ENCODE peak calls at places on chromosomes 6 and 20, in ten cellular contexts. One of them, this sample, is unnamed.

GRCh38 chr6:7976485-7977010 is 66.0 kb upstream of the TXNDC5 start:
- DNase-seq in ascending aorta: no peak
- DNase-seq in heart left ventricle: no peak
- DNase-seq in osteocyte: no peak
- DNase-seq in hepatocyte: no peak
- DNase-seq in lung: no peak
- DNase-seq in tibial nerve: no peak
- DNase-seq in A549: no peak
- DNase-seq in heart right ventricle: no peak
- DNase-seq in brain microvascular endothelial cell: no peak
- DNase-seq in this sample: no peak

GRCh38 chr6:11120273-11121005 is 8.9 kb upstream of the ERVFRD-1 start:
- DNase-seq in ascending aorta: no peak
- DNase-seq in heart left ventricle: no peak
- DNase-seq in osteocyte: no peak
- DNase-seq in hepatocyte: no peak
- DNase-seq in lung: no peak
- DNase-seq in tibial nerve: no peak
- DNase-seq in A549: no peak
- DNase-seq in heart right ventricle: no peak
- DNase-seq in brain microvascular endothelial cell: peak
- DNase-seq in this sample: no peak

GRCh38 chr20:48398506-48399449 is 429.0 kb downstream of the PREX1 start:
- DNase-seq in ascending aorta: no peak
- DNase-seq in heart left ventricle: no peak
- DNase-seq in osteocyte: no peak
- DNase-seq in hepatocyte: peak
- DNase-seq in lung: no peak
- DNase-seq in tibial nerve: no peak
- DNase-seq in A549: peak
- DNase-seq in heart right ventricle: peak
- DNase-seq in brain microvascular endothelial cell: no peak
- DNase-seq in this sample: no peak

GRCh38 chr6:141000917-141001316 is 1131.8 kb upstream of the GJE1 start:
- DNase-seq in ascending aorta: no peak
- DNase-seq in heart left ventricle: no peak
- DNase-seq in osteocyte: no peak
- DNase-seq in hepatocyte: no peak
- DNase-seq in lung: no peak
- DNase-seq in tibial nerve: no peak
- DNase-seq in A549: no peak
- DNase-seq in heart right ventricle: no peak
- DNase-seq in brain microvascular endothelial cell: no peak
- DNase-seq in this sample: no peak

GRCh38 chr6:139846538-139847321 is 472.3 kb upstream of the CITED2 start:
- DNase-seq in ascending aorta: no peak
- DNase-seq in heart left ventricle: no peak
- DNase-seq in osteocyte: no peak
- DNase-seq in hepatocyte: peak
- DNase-seq in lung: no peak
- DNase-seq in tibial nerve: no peak
- DNase-seq in A549: no peak
- DNase-seq in heart right ventricle: peak
- DNase-seq in brain microvascular endothelial cell: no peak
- DNase-seq in this sample: no peak

GRCh38 chr20:17971571-17972013 is 2.8 kb downstream of the MGME1 start:
- DNase-seq in ascending aorta: no peak
- DNase-seq in heart left ventricle: no peak
- DNase-seq in osteocyte: no peak
- DNase-seq in hepatocyte: no peak
- DNase-seq in lung: no peak
- DNase-seq in tibial nerve: no peak
- DNase-seq in A549: no peak
- DNase-seq in heart right ventricle: no peak
- DNase-seq in brain microvascular endothelial cell: peak
- DNase-seq in this sample: no peak

GRCh38 chr20:15141880-15142279 is 804.5 kb upstream of the FLRT3 start:
- DNase-seq in ascending aorta: no peak
- DNase-seq in heart left ventricle: no peak
- DNase-seq in osteocyte: no peak
- DNase-seq in hepatocyte: no peak
- DNase-seq in lung: no peak
- DNase-seq in tibial nerve: no peak
- DNase-seq in A549: no peak
- DNase-seq in heart right ventricle: no peak
- DNase-seq in brain microvascular endothelial cell: no peak
- DNase-seq in this sample: no peak

GRCh38 chr6:138572200-138572875 is 73.0 kb upstream of the NHSL1 start:
- DNase-seq in ascending aorta: peak
- DNase-seq in heart left ventricle: peak
- DNase-seq in osteocyte: no peak
- DNase-seq in hepatocyte: peak
- DNase-seq in lung: peak
- DNase-seq in tibial nerve: peak
- DNase-seq in A549: no peak
- DNase-seq in heart right ventricle: peak
- DNase-seq in brain microvascular endothelial cell: peak
- DNase-seq in this sample: no peak

DNA sequence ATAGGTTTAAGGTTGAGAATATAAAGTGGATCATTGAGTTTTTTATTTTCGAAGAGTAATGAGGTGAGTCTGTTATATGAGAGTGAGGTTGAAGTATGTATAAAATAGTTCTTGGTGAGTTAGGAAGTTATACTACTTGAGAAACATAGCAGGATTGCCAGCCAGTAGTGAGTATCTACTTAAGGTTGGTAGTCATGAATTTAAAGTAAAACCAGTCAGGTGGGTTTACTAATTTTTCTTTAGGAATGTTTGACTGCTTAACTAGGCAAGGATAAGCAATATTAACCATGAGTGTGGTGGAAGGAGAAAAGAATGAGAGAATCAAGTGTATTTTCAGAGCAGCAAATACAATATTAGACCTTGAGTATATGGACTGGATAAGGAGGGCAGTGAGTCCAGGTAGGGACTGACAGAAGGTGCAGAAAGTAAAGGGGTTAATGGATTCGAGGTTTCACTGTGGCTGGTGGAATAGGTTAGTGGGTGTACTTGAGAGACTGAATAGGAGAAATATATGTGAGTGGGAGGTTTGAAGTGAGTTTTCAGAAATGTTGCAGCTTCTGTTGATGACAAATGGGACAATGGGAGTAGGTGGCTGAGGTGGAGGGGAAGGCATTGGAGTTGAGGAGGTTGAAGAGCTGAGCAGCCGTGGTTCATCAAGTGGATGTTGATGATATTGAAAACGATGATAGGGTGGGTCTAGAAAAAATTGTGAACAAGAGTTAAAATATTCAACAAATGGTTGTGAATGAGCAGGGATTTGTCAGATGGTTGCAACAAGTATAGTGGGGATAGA is 232.5 kb upstream of the ASCC3 start:
- DNase-seq in ascending aorta: no peak
- DNase-seq in heart left ventricle: no peak
- DNase-seq in osteocyte: no peak
- DNase-seq in hepatocyte: no peak
- DNase-seq in lung: no peak
- DNase-seq in tibial nerve: no peak
- DNase-seq in A549: no peak
- DNase-seq in heart right ventricle: no peak
- DNase-seq in brain microvascular endothelial cell: no peak
- DNase-seq in this sample: no peak
- TF ChIP-seq CTCF in ascending aorta: no peak
- TF ChIP-seq CTCF in heart left ventricle: no peak
- TF ChIP-seq CTCF in osteocyte: no peak
- TF ChIP-seq CTCF in hepatocyte: no peak
- TF ChIP-seq CTCF in lung: no peak
- TF ChIP-seq CTCF in tibial nerve: no peak
- TF ChIP-seq CTCF in A549: no peak
- TF ChIP-seq CTCF in heart right ventricle: no peak
- TF ChIP-seq CTCF in brain microvascular endothelial cell: no peak
- TF ChIP-seq CTCF in this sample: no peak

DNA sequence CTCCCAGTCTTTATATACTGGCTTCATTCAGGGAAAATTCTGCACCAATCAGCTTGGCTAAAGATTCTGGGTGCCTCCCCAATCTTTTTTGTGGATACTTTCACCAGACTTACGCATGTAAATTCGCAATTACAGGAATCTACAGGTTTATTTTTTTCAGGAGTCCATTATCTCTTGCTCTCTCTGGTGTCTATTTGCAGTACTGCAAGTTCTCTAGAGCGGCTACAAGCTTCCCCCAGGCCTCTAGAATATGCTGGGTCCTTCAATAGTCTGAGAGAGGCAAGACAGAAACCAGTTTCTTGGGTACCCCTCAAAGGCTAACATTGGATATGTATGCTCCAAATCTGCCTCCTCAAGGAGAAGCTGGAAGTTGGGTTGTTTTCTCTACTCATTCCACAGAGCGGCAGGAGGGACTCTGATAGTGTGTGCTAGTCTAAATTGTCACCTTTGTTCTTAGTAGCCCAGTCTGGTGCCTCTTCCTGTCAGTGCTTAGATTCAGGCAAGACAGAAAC is 58.5 kb downstream of the SUN5 start:
- DNase-seq in ascending aorta: no peak
- DNase-seq in heart left ventricle: no peak
- DNase-seq in osteocyte: no peak
- DNase-seq in hepatocyte: no peak
- DNase-seq in lung: no peak
- DNase-seq in tibial nerve: no peak
- DNase-seq in A549: no peak
- DNase-seq in heart right ventricle: no peak
- DNase-seq in brain microvascular endothelial cell: peak
- DNase-seq in this sample: no peak
- TF ChIP-seq CTCF in ascending aorta: peak
- TF ChIP-seq CTCF in heart left ventricle: peak
- TF ChIP-seq CTCF in osteocyte: peak
- TF ChIP-seq CTCF in hepatocyte: peak
- TF ChIP-seq CTCF in lung: no peak
- TF ChIP-seq CTCF in tibial nerve: no peak
- TF ChIP-seq CTCF in A549: peak
- TF ChIP-seq CTCF in heart right ventricle: peak
- TF ChIP-seq CTCF in brain microvascular endothelial cell: peak
- TF ChIP-seq CTCF in this sample: peak

GRCh38 chr6:167502471-167502870 is 177.6 kb downstream of the TTLL2 start:
- DNase-seq in ascending aorta: no peak
- DNase-seq in heart left ventricle: no peak
- DNase-seq in osteocyte: no peak
- DNase-seq in hepatocyte: no peak
- DNase-seq in lung: no peak
- DNase-seq in tibial nerve: no peak
- DNase-seq in A549: no peak
- DNase-seq in heart right ventricle: no peak
- DNase-seq in brain microvascular endothelial cell: no peak
- DNase-seq in this sample: no peak

GRCh38 chr6:167504412-167504961 is 179.6 kb downstream of the TTLL2 start:
- DNase-seq in ascending aorta: no peak
- DNase-seq in heart left ventricle: no peak
- DNase-seq in osteocyte: no peak
- DNase-seq in hepatocyte: no peak
- DNase-seq in lung: no peak
- DNase-seq in tibial nerve: no peak
- DNase-seq in A549: no peak
- DNase-seq in heart right ventricle: no peak
- DNase-seq in brain microvascular endothelial cell: no peak
- DNase-seq in this sample: no peak

GRCh38 chr6:167500961-167501360 is 176.1 kb downstream of the TTLL2 start:
- DNase-seq in ascending aorta: no peak
- DNase-seq in heart left ventricle: peak
- DNase-seq in osteocyte: no peak
- DNase-seq in hepatocyte: no peak
- DNase-seq in lung: no peak
- DNase-seq in tibial nerve: no peak
- DNase-seq in A549: no peak
- DNase-seq in heart right ventricle: no peak
- DNase-seq in brain microvascular endothelial cell: no peak
- DNase-seq in this sample: no peak

GRCh38 chr6:167499161-167499660 is 174.3 kb downstream of the TTLL2 start:
- DNase-seq in ascending aorta: no peak
- DNase-seq in heart left ventricle: no peak
- DNase-seq in osteocyte: no peak
- DNase-seq in hepatocyte: peak
- DNase-seq in lung: no peak
- DNase-seq in tibial nerve: no peak
- DNase-seq in A549: no peak
- DNase-seq in heart right ventricle: no peak
- DNase-seq in brain microvascular endothelial cell: no peak
- DNase-seq in this sample: no peak

DNA sequence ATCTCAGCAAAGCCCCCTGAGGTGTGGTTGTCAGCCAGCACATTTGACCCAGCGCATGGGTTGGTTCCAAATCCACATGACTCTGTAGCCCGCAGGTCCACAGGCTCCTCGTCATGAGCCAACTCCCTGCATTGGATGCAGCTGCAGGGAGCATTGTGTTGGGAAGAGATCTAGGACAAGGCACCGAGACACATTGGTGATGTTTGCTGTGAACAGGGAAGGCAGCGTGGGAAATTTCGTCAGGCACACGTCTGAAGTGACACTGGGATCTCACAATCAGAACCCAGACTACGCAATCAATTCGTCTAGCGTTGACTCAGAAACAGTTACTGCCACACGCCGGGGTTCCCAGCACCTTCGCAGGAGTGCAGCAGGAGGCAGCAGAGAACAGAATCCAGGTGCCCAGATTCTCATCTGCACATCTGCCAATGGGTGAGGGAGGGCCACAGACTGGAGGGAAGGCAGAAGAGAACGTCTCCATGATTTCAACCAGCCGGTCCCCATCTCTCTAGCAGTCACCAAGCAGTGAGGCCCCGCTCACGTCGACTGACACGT is 177.0 kb downstream of the TTLL2 start:
- DNase-seq in ascending aorta: no peak
- DNase-seq in heart left ventricle: peak
- DNase-seq in osteocyte: no peak
- DNase-seq in hepatocyte: peak
- DNase-seq in lung: no peak
- DNase-seq in tibial nerve: no peak
- DNase-seq in A549: peak
- DNase-seq in heart right ventricle: no peak
- DNase-seq in brain microvascular endothelial cell: no peak
- DNase-seq in this sample: no peak
- TF ChIP-seq CTCF in ascending aorta: peak
- TF ChIP-seq CTCF in heart left ventricle: no peak
- TF ChIP-seq CTCF in osteocyte: peak
- TF ChIP-seq CTCF in hepatocyte: peak
- TF ChIP-seq CTCF in lung: no peak
- TF ChIP-seq CTCF in tibial nerve: no peak
- TF ChIP-seq CTCF in A549: peak
- TF ChIP-seq CTCF in heart right ventricle: peak
- TF ChIP-seq CTCF in brain microvascular endothelial cell: peak
- TF ChIP-seq CTCF in this sample: peak

GRCh38 chr20:22400440-22400839 is 183.9 kb downstream of the FOXA2 start:
- DNase-seq in ascending aorta: no peak
- DNase-seq in heart left ventricle: no peak
- DNase-seq in osteocyte: no peak
- DNase-seq in hepatocyte: no peak
- DNase-seq in lung: no peak
- DNase-seq in tibial nerve: no peak
- DNase-seq in A549: no peak
- DNase-seq in heart right ventricle: no peak
- DNase-seq in brain microvascular endothelial cell: no peak
- DNase-seq in this sample: no peak

GRCh38 chr20:22402550-22402949 is 181.8 kb downstream of the FOXA2 start:
- DNase-seq in ascending aorta: no peak
- DNase-seq in heart left ventricle: no peak
- DNase-seq in osteocyte: no peak
- DNase-seq in hepatocyte: no peak
- DNase-seq in lung: no peak
- DNase-seq in tibial nerve: no peak
- DNase-seq in A549: no peak
- DNase-seq in heart right ventricle: no peak
- DNase-seq in brain microvascular endothelial cell: no peak
- DNase-seq in this sample: no peak

GRCh38 chr20:22404609-22405170 is 179.7 kb downstream of the FOXA2 start:
- DNase-seq in ascending aorta: no peak
- DNase-seq in heart left ventricle: no peak
- DNase-seq in osteocyte: no peak
- DNase-seq in hepatocyte: no peak
- DNase-seq in lung: no peak
- DNase-seq in tibial nerve: no peak
- DNase-seq in A549: peak
- DNase-seq in heart right ventricle: no peak
- DNase-seq in brain microvascular endothelial cell: no peak
- DNase-seq in this sample: no peak

GRCh38 chr20:22403860-22404608 is 180.3 kb downstream of the FOXA2 start:
- DNase-seq in ascending aorta: no peak
- DNase-seq in heart left ventricle: no peak
- DNase-seq in osteocyte: no peak
- DNase-seq in hepatocyte: peak
- DNase-seq in lung: peak
- DNase-seq in tibial nerve: no peak
- DNase-seq in A549: peak
- DNase-seq in heart right ventricle: no peak
- DNase-seq in brain microvascular endothelial cell: no peak
- DNase-seq in this sample: no peak

GRCh38 chr20:22402990-22403859 is 181.1 kb downstream of the FOXA2 start:
- DNase-seq in ascending aorta: no peak
- DNase-seq in heart left ventricle: no peak
- DNase-seq in osteocyte: no peak
- DNase-seq in hepatocyte: peak
- DNase-seq in lung: no peak
- DNase-seq in tibial nerve: no peak
- DNase-seq in A549: peak
- DNase-seq in heart right ventricle: no peak
- DNase-seq in brain microvascular endothelial cell: no peak
- DNase-seq in this sample: no peak
- TF ChIP-seq CTCF in ascending aorta: no peak
- TF ChIP-seq CTCF in heart left ventricle: no peak
- TF ChIP-seq CTCF in osteocyte: no peak
- TF ChIP-seq CTCF in hepatocyte: no peak
- TF ChIP-seq CTCF in lung: no peak
- TF ChIP-seq CTCF in tibial nerve: no peak
- TF ChIP-seq CTCF in A549: peak
- TF ChIP-seq CTCF in heart right ventricle: no peak
- TF ChIP-seq CTCF in brain microvascular endothelial cell: no peak
- TF ChIP-seq CTCF in this sample: no peak

This sample was measured in GM13977.